ENCODE peak calls at places on chromosomes 7 and 10, in four cellular contexts. Q, P, Y and B are unnamed samples.

GRCh38 chr7:25758559-25758958 is 393.4 kb upstream of the NFE2L3 start:
- DNase-seq in Q (no peak), Y (no peak), P (no peak), B (no peak)

GRCh38 chr10:104309980-104310978 is 28.0 kb downstream of the ITPRIP start:
- DNase-seq in Y (no peak), Q (no peak), P (no peak), B (no peak)

GRCh38 chr7:155764432-155764798 is 47.8 kb downstream of the SHH start:
- DNase-seq in P (no peak), Q (no peak), Y (no peak), B (no peak)

GRCh38 chr10:57716884-57717283 is 550.8 kb downstream of the IPMK start:
- DNase-seq in P (no peak), Q (no peak), Y (no peak), B (no peak)

GRCh38 chr10:26725837-26726727 is 28.6 kb downstream of the PDSS1 start:
- DNase-seq in Q (peak), Y (peak), P (peak), B (no peak)

GRCh38 chr7:18829518-18830252 is 287.8 kb downstream of the TWIST1 start:
- DNase-seq in Y (no peak), P (no peak), Q (no peak), B (no peak)

GRCh38 chr10:133159950-133160812 is at the start of gene KNDC1:
- DNase-seq in P (no peak), Q (peak), Y (no peak), B (peak)

GRCh38 chr10:17059197-17059688 is 70.4 kb downstream of the CUBN start:
- DNase-seq in P (no peak), Y (no peak), Q (no peak), B (no peak)

GRCh38 chr7:94423865-94424264 is 29.2 kb downstream of the COL1A2 start:
- DNase-seq in Y (no peak), Q (no peak), P (no peak), B (no peak)

GRCh38 chr10:43419997-43420368 is 11.0 kb upstream of the HNRNPF start:
- DNase-seq in Y (no peak), P (no peak), Q (no peak), B (no peak)

GRCh38 chr10:112082134-112082533 is 101.4 kb downstream of the GPAM start:
- DNase-seq in Q (no peak), Y (no peak), P (no peak), B (no peak)

GRCh38 chr7:40876604-40877003 is 741.8 kb downstream of the SUGCT start:
- DNase-seq in Q (no peak), Y (no peak), P (no peak), B (no peak)

GRCh38 chr10:71159892-71160291 is 52.5 kb upstream of the UNC5B start:
- DNase-seq in Y (no peak), P (no peak), Q (no peak), B (no peak)
- TF ChIP-seq CREB1 in Y (no peak), P (no peak), Q (no peak), B (no peak)

GRCh38 chr10:60733189-60733815 is 45.0 kb upstream of the CDK1 start:
- DNase-seq in Q (peak), Y (no peak), P (no peak), B (peak)
- TF ChIP-seq MAX in Q (no peak), Y (no peak), P (no peak), B (no peak)

GRCh38 chr7:149830997-149831729 is 7.0 kb upstream of the ZNF862 start:
- DNase-seq in Y (no peak), P (no peak), Q (no peak), B (peak)
- TF ChIP-seq JUN in Y (no peak), P (no peak), Q (no peak), B (no peak)

GRCh38 chr10:33800545-33800944 is 466.1 kb upstream of the NRP1 start:
- DNase-seq in Y (peak), Q (no peak), P (no peak), B (no peak)

GRCh38 chr10:33800986-33801385 is 466.5 kb upstream of the NRP1 start:
- DNase-seq in Y (no peak), Q (no peak), P (no peak), B (no peak)

GRCh38 chr10:33799944-33800323 is 465.5 kb upstream of the NRP1 start:
- DNase-seq in Q (no peak), P (no peak), Y (no peak), B (no peak)

GRCh38 chr10:33798754-33799153 is 464.3 kb upstream of the NRP1 start:
- DNase-seq in P (no peak), Y (no peak), Q (no peak), B (no peak)

GRCh38 chr10:33799281-33799943 is 464.9 kb upstream of the NRP1 start:
- DNase-seq in P (no peak), Q (no peak), Y (peak), B (no peak)
- TF ChIP-seq CREB1 in P (no peak), Q (no peak), Y (no peak), B (no peak)

GRCh38 chr10:35765039-35765662 is 123.1 kb upstream of the FZD8 start:
- DNase-seq in Y (no peak), P (no peak), Q (peak), B (peak)
- TF ChIP-seq MAX in Y (no peak), P (no peak), Q (no peak), B (no peak)